ENCODE peak calls at places on chromosomes 16 and 17, in five cellular contexts. A is CD8-positive, alpha-beta memory T cell; Y is H9; L is stomach; S is ovary. X is an unnamed sample.
A peak's percentile ranks its signal among the peaks of the same experiment; 100 is the strongest.

GRCh38 chr17:79793924-79794304 is 3.0 kb downstream of the CBX8 start:
- DNase-seq in S (no peak), Y (peak; percentile 92), L (no peak), A (no peak), X (no peak)

GRCh38 chr16:65622161-65622560 is 500.3 kb upstream of the CDH11 start:
- DNase-seq in L (no peak), A (no peak), Y (no peak), S (no peak), X (no peak)

GRCh38 chr16:47110939-47111338 is 32.8 kb downstream of the NETO2 start:
- DNase-seq in L (no peak), Y (no peak), A (no peak), S (no peak), X (no peak)

GRCh38 chr16:77271532-77272426 is 72.6 kb downstream of the SYCE1L start:
- DNase-seq in A (no peak), L (no peak), S (no peak), Y (no peak), X (no peak)

GRCh38 chr16:24045641-24046040 is 209.9 kb downstream of the PRKCB start:
- DNase-seq in Y (peak; percentile 90), A (no peak), L (no peak), S (no peak), X (no peak)

GRCh38 chr17:6450926-6451717 is 6.9 kb downstream of the PIMREG start:
- DNase-seq in A (no peak), S (no peak), Y (no peak), L (no peak), X (no peak)

GRCh38 chr17:77909236-77909635 is 49.3 kb upstream of the TNRC6C start:
- DNase-seq in L (no peak), A (no peak), Y (no peak), S (peak; percentile 72), X (no peak)

GRCh38 chr17:15920758-15921239 is 24.1 kb upstream of the ADORA2B start:
- DNase-seq in L (no peak), S (no peak), Y (no peak), A (no peak), X (no peak)

GRCh38 chr16:88306411-88306810 is 76.3 kb upstream of the ZNF469 start:
- DNase-seq in L (no peak), S (no peak), A (no peak), Y (no peak), X (no peak)

GRCh38 chr17:38401459-38401858 is 26.8 kb upstream of the ARHGAP23 start:
- DNase-seq in A (no peak), S (no peak), L (no peak), Y (no peak), X (no peak)

GRCh38 chr16:54501797-54502196 is 215.2 kb upstream of the IRX3 start:
- DNase-seq in L (no peak), A (no peak), S (no peak), Y (no peak), X (no peak)

GRCh38 chr17:36592316-36592710 is 634 bp downstream of the DHRS11 start:
- DNase-seq in A (no peak), L (no peak), Y (peak; percentile 76), S (peak; percentile 53), X (peak; percentile 23)

GRCh38 chr17:57784226-57784895 is 39.3 kb upstream of the CCDC182 start:
- DNase-seq in Y (peak; percentile 29), A (no peak), S (no peak), L (no peak), X (no peak)

GRCh38 chr17:50688168-50688719 is 19.5 kb downstream of the ANKRD40 start:
- DNase-seq in A (no peak), S (no peak), L (no peak), Y (no peak), X (no peak)

GRCh38 chr17:50689956-50690886 is 17.5 kb downstream of the ANKRD40 start:
- DNase-seq in Y (peak; percentile 62), A (no peak), L (no peak), S (no peak), X (no peak)

GRCh38 chr17:50690887-50691549 is 16.7 kb downstream of the ANKRD40 start:
- DNase-seq in S (no peak), A (no peak), L (no peak), Y (no peak), X (no peak)

GRCh38 chr17:50687200-50688066 is 20.3 kb downstream of the ANKRD40 start:
- DNase-seq in S (peak; percentile 87), A (no peak), Y (peak; percentile 76), L (no peak), X (no peak)

GRCh38 chr17:50689251-50689650 is 18.5 kb downstream of the ANKRD40 start:
- DNase-seq in Y (peak; percentile 67), L (no peak), S (peak; percentile 64), A (no peak), X (no peak)
- H3K4me1 ChIP-seq in Y (no peaks in the 10 kb centered on the region), L (peaks cover 98% of the 10 kb centered on the region), S (peaks cover 34% of the 10 kb centered on the region), A (no peaks in the 10 kb centered on the region), X (peaks cover 92% of the 10 kb centered on the region)

DNA sequence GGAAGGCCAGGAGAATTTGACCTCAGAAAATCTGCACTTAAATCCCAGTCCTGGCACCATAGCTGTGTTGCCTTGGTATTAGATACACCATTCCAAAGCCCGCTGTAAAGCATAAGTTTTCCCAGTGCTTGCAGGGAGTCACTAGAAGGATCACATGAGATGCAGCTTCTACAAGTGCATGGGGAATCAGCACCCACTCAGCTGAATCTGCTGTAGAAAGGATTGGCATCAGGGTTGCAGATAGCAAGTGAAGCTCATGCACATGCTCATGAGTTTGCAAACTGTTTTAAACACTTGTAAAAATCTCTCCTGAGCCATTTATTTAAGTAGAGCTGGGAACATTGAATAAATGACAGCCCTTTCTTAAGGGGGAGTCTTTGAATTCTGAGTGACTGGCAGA is 494.9 kb upstream of the HSBP1 start:
- DNase-seq in Y (no peak), S (no peak), A (no peak), L (no peak), X (no peak)
- H3K27ac ChIP-seq in Y (no peak overlapping the region), S (no peak overlapping the region), A (no peak overlapping the region), L (no peak overlapping the region), X (no peak overlapping the region)

DNA sequence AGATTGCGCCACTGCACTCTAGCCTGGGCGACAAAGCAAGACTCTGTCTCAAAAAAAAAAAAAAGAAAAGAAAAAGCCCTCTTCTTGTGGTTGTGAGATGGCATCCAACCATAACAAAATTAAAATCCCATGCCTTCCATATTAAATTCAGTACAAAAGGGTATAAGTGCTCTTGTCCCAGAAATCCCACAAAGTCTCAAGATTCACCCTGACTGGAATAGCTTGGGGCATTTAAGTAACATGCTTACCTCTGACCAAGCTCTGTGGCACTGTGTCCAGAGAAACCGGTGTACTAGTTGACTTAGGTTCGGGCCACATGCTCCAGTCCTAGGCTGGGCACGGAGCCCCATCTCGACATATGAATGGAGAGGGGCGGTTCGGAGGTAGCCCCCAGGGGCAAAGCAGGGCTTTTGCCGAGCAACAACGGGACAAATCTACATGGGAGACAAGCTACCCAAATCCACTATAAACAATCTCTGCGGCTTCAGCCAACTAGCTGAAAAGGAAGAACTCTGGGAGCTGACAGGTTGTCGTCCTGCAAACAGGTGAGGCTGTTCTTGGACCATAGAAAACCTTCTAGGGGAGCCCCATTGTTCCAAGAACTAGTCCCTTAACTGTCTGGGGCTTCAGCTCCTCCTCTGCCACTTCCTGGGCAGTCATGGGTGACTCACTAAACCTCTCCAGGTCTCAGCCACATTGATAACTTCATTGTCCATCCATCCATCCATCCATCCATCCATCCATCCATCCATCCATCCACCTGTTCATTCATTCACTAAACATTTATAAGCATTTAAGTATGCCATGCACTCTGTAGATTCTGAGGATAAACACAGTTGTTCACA is 10.3 kb upstream of the IL4R start:
- DNase-seq in Y (no peak), L (no peak), S (no peak), A (no peak), X (no peak)
- H3K9me3 ChIP-seq in Y (no peaks in the 10 kb centered on the region), L (no peaks in the 10 kb centered on the region), S (no peaks in the 10 kb centered on the region), A (no peaks in the 10 kb centered on the region), X (no peaks in the 10 kb centered on the region)

GRCh38 chr16:2770781-2771111 is 6.3 kb downstream of the ELOB start:
- DNase-seq in L (no peak), Y (no peak), S (no peak), A (no peak), X (no peak)
- H3K4me1 ChIP-seq in L (peaks cover 79% of the 10 kb centered on the region), Y (no peaks in the 10 kb centered on the region), S (peaks cover 1% of the 10 kb centered on the region), A (peaks cover 9% of the 10 kb centered on the region), X (peaks cover 7% of the 10 kb centered on the region)

DNA sequence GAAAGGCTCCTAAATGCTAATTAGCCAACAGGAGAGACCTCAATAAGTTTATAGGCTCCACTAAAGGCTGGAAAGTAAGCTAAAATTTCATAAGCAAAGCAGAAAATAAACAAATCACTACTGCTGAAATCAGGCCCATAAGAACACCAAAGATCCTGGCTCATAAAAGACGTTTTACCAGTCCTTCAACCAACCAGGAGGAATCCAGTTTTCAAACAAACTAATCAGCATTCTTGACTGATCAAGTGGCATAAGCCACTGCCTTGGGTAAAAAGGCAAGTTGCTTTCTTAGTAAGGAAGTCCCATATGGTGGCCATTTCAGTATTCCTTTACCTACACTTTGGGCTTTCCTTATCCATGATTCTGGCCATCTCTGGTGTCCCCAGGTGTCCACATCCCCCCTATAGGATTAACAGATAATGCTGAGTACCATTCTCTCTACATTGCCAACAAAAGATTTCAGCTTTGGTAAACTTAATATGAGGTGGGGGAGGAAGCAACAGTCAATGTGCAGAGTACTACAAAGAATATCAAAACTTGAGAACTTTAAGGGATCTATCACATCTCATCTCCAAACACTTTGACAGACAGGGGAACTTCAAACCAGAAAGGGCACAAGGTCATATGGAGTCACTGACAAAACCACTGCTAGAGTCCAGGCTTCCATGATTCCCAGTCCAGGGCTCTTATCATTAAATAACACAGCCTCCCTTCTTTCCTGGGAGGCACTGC is 1.3 kb downstream of the TOM1L2 start:
- DNase-seq in A (no peak), S (no peak), Y (no peak), L (no peak), X (no peak)
- H3K27ac ChIP-seq in A (peak overlapping the region; percentile 79), S (no peak overlapping the region), Y (no peak overlapping the region), L (peak overlapping the region; percentile 95), X (peak overlapping the region; percentile 94)

X was measured in pancreas.